ENCODE peak calls at places on chromosome 11, in ten cellular contexts. C, F, K, Y, Q, V, H, L, J and G are unnamed samples.
A peak's percentile ranks its signal among the peaks of the same experiment; 100 is the strongest.

GRCh38 chr11:95803973-95804372 is 13.7 kb downstream of the CEP57 start:
- DNase-seq in C (no peak), F (no peak), K (no peak), Y (no peak), Q (no peak), V (no peak), H (no peak), L (no peak), J (no peak), G (no peak)

GRCh38 chr11:102453286-102453797 is 777 bp upstream of the TMEM123 start:
- DNase-seq in C (no peak), F (no peak), K (no peak), Y (no peak), Q (peak; percentile 49), V (no peak), H (no peak), L (peak; percentile 18), J (no peak), G (no peak)

GRCh38 chr11:107457205-107457557 is 444 bp downstream of the CWF19L2 start:
- DNase-seq in C (no peak), F (no peak), K (no peak), Y (no peak), Q (peak; percentile 23), V (no peak), H (no peak), L (peak; percentile 15), J (no peak), G (no peak)

GRCh38 chr11:121892131-121892681 is 223.8 kb downstream of the BLID start:
- DNase-seq in C (no peak), F (no peak), K (no peak), Y (no peak), Q (peak; percentile 42), V (no peak), H (peak; percentile 28), L (no peak), J (no peak), G (peak; percentile 23)

GRCh38 chr11:97140885-97141494 is 751.2 kb downstream of the JRKL start:
- DNase-seq in C (no peak), F (no peak), K (peak; percentile 7), Y (no peak), Q (peak; percentile 38), V (no peak), H (peak; percentile 14), L (peak; percentile 7), J (peak; percentile 20), G (no peak)

GRCh38 chr11:76653674-76654309 is 16.8 kb downstream of the LRRC32 start:
- DNase-seq in C (no peak), F (no peak), K (no peak), Y (no peak), Q (no peak), V (peak; percentile 6), H (peak; percentile 99), L (no peak), J (peak; percentile 68), G (peak; percentile 26)

GRCh38 chr11:94493146-94493442 is 550 bp downstream of the MRE11 start:
- DNase-seq in C (no peak), F (no peak), K (no peak), Y (no peak), Q (peak; percentile 51), V (no peak), H (no peak), L (no peak), J (no peak), G (no peak)

GRCh38 chr11:47842749-47843148 is 5.4 kb downstream of the NUP160 start:
- DNase-seq in C (no peak), F (no peak), K (no peak), Y (no peak), Q (no peak), V (no peak), H (no peak), L (no peak), J (no peak), G (no peak)

GRCh38 chr11:71129624-71130023 is 122.8 kb downstream of the SHANK2 start:
- DNase-seq in C (no peak), F (no peak), K (no peak), Y (no peak), Q (peak; percentile 86), V (no peak), H (no peak), L (no peak), J (peak; percentile 80), G (no peak)

GRCh38 chr11:88179141-88179540 is 3.9 kb upstream of the RAB38 start:
- DNase-seq in C (peak; percentile 31), F (no peak), K (no peak), Y (no peak), Q (peak; percentile 99), V (peak; percentile 76), H (no peak), L (no peak), J (peak; percentile 15), G (no peak)

GRCh38 chr11:70504246-70505020 is 106.1 kb downstream of the CTTN start:
- DNase-seq in C (no peak), F (no peak), K (no peak), Y (no peak), Q (no peak), V (no peak), H (no peak), L (no peak), J (no peak), G (no peak)

GRCh38 chr11:66126064-66126463 is 56.0 kb downstream of the PACS1 start:
- DNase-seq in C (no peak), F (no peak), K (no peak), Y (no peak), Q (peak; percentile 85), V (peak; percentile 42), H (no peak), L (no peak), J (no peak), G (no peak)

GRCh38 chr11:10076458-10077141 is 217.4 kb downstream of the SBF2 start:
- DNase-seq in C (no peak), F (no peak), K (no peak), Y (no peak), Q (peak; percentile 22), V (peak; percentile 23), H (peak; percentile 73), L (no peak), J (peak; percentile 62), G (no peak)

GRCh38 chr11:122776546-122776945 is 61.8 kb upstream of the CRTAM start:
- DNase-seq in C (no peak), F (no peak), K (no peak), Y (no peak), Q (no peak), V (no peak), H (peak; percentile 46), L (no peak), J (no peak), G (no peak)

GRCh38 chr11:69292221-69292648 is 1.7 kb upstream of the MYEOV start:
- DNase-seq in C (peak; percentile 51), F (no peak), K (no peak), Y (no peak), Q (no peak), V (peak; percentile 41), H (peak; percentile 26), L (no peak), J (no peak), G (no peak)

GRCh38 chr11:94325681-94326080 is 21.3 kb downstream of the IZUMO1R start:
- DNase-seq in C (peak; percentile 57), F (no peak), K (no peak), Y (no peak), Q (peak; percentile 58), V (peak; percentile 59), H (no peak), L (peak; percentile 36), J (no peak), G (no peak)

GRCh38 chr11:107430525-107430924 is 27.1 kb downstream of the CWF19L2 start:
- DNase-seq in C (no peak), F (no peak), K (no peak), Y (no peak), Q (no peak), V (no peak), H (no peak), L (no peak), J (no peak), G (no peak)

GRCh38 chr11:124761301-124762021 is 629 bp downstream of the ESAM start:
- DNase-seq in C (no peak), F (no peak), K (no peak), Y (no peak), Q (no peak), V (no peak), H (no peak), L (no peak), J (no peak), G (no peak)

GRCh38 chr11:86926975-86927374 is 28.2 kb downstream of the FZD4 start:
- DNase-seq in C (no peak), F (no peak), K (no peak), Y (no peak), Q (no peak), V (no peak), H (no peak), L (no peak), J (no peak), G (no peak)

GRCh38 chr11:93728792-93729128 is 12.5 kb downstream of the TAF1D start:
- DNase-seq in C (no peak), F (no peak), K (no peak), Y (no peak), Q (no peak), V (no peak), H (no peak), L (no peak), J (no peak), G (no peak)

GRCh38 chr11:1518301-1518700 is 31.7 kb upstream of the MOB2 start:
- DNase-seq in C (no peak), F (no peak), K (no peak), Y (no peak), Q (no peak), V (no peak), H (no peak), L (no peak), J (no peak), G (no peak)

GRCh38 chr11:112655386-112655785 is 305.8 kb upstream of the NCAM1 start:
- DNase-seq in C (no peak), F (no peak), K (no peak), Y (no peak), Q (no peak), V (no peak), H (peak; percentile 77), L (no peak), J (peak; percentile 26), G (peak; percentile 75)

GRCh38 chr11:65498042-65498726 is 661 bp upstream of the MALAT1 start:
- DNase-seq in C (peak; percentile 80), F (no peak), K (peak; percentile 74), Y (peak; percentile 60), Q (peak; percentile 52), V (peak; percentile 77), H (peak; percentile 79), L (no peak), J (peak; percentile 41), G (no peak)

GRCh38 chr11:69396051-69396947 is 85.2 kb upstream of the LINC01488 start:
- DNase-seq in C (no peak), F (no peak), K (no peak), Y (no peak), Q (no peak), V (no peak), H (no peak), L (no peak), J (no peak), G (no peak)

GRCh38 chr11:10375280-10376048 is 70.6 kb downstream of the ADM start:
- DNase-seq in C (no peak), F (no peak), K (no peak), Y (no peak), Q (no peak), V (no peak), H (peak; percentile 67), L (no peak), J (no peak), G (no peak)

GRCh38 chr11:129861702-129862107 is 33.7 kb downstream of the NFRKB start:
- DNase-seq in C (no peak), F (no peak), K (no peak), Y (no peak), Q (peak; percentile 98), V (no peak), H (peak; percentile 90), L (no peak), J (peak; percentile 95), G (no peak)

GRCh38 chr11:109914038-109914437 is 179.2 kb upstream of the ZC3H12C start:
- DNase-seq in C (no peak), F (no peak), K (no peak), Y (no peak), Q (peak; percentile 86), V (no peak), H (no peak), L (no peak), J (no peak), G (no peak)

GRCh38 chr11:2510626-2511402 is 66.0 kb downstream of the KCNQ1 start:
- DNase-seq in C (no peak), F (no peak), K (no peak), Y (no peak), Q (no peak), V (no peak), H (no peak), L (peak; percentile 50), J (no peak), G (peak; percentile 12)